ENCODE peak calls at places on chromosomes 12 and 14, in seven cellular contexts. D is HFF-Myc, W is KBM-7, F is stomach, P is nephron progenitor cell, N is GM18507, A is T follicular helper cell. K is an unnamed sample.

GRCh38 chr12:70692681-70693288 is 55.6 kb upstream of the PTPRB start:
- DNase-seq in F (no peak), D (no peak), W (no peak), P (no peak), A (no peak), N (no peak), K (no peak)

GRCh38 chr12:47773858-47774580 is 981 bp downstream of the SLC48A1 start:
- DNase-seq in F (no peak), N (no peak), D (no peak), W (no peak), A (no peak), P (no peak), K (no peak)

GRCh38 chr14:92586001-92586947 is 72.7 kb downstream of the RIN3 start:
- DNase-seq in A (no peak), N (no peak), W (peak; percentile 77), P (no peak), D (peak; percentile 86), F (no peak), K (no peak)

GRCh38 chr12:110765144-110765543 is 22.5 kb upstream of the PPP1CC start:
- DNase-seq in P (no peak), N (no peak), W (no peak), D (no peak), F (no peak), A (no peak), K (no peak)

GRCh38 chr12:107318804-107319535 is 225.6 kb upstream of the CRY1 start:
- DNase-seq in F (no peak), P (peak; percentile 52), W (peak; percentile 44), N (no peak), D (no peak), A (no peak), K (no peak)

GRCh38 chr12:123705935-123706334 is 6.2 kb upstream of the ATP6V0A2 start:
- DNase-seq in A (no peak), W (peak; percentile 24), N (no peak), F (no peak), D (no peak), P (no peak), K (no peak)

GRCh38 chr14:97976861-97977260 is 1179.7 kb downstream of the VRK1 start:
- DNase-seq in N (no peak), F (no peak), A (no peak), W (no peak), D (no peak), P (no peak), K (no peak)

GRCh38 chr12:80168936-80169335 is 69.6 kb downstream of the OTOGL start:
- DNase-seq in D (no peak), P (no peak), A (no peak), W (no peak), F (no peak), N (no peak), K (no peak)

GRCh38 chr14:26204954-26205479 is 392.8 kb downstream of the NOVA1 start:
- DNase-seq in F (peak; percentile 25), A (no peak), P (peak; percentile 65), D (no peak), N (no peak), W (no peak), K (no peak)

GRCh38 chr12:92075425-92075891 is 70.2 kb downstream of the BTG1 start:
- DNase-seq in W (no peak), D (no peak), F (no peak), N (no peak), P (no peak), A (no peak), K (no peak)

GRCh38 chr12:64273527-64274403 is 51.7 kb upstream of the KICS2 start:
- DNase-seq in N (no peak), F (no peak), W (peak; percentile 60), A (no peak), P (peak; percentile 22), D (no peak), K (no peak)

GRCh38 chr14:94907626-94908261 is 137.8 kb upstream of the GSC start:
- DNase-seq in F (no peak), A (no peak), W (no peak), N (no peak), P (no peak), D (no peak), K (no peak)

GRCh38 chr12:114799574-114800487 is 115.9 kb upstream of the TBX3 start:
- DNase-seq in F (peak; percentile 92), W (no peak), D (no peak), P (peak; percentile 58), N (no peak), A (no peak), K (no peak)

GRCh38 chr14:101933209-101933608 is 31.2 kb upstream of the DYNC1H1 start:
- DNase-seq in A (no peak), P (no peak), D (no peak), W (no peak), N (no peak), F (no peak), K (no peak)

GRCh38 chr12:16347391-16348298 is at the start of gene MGST1:
- DNase-seq in W (peak; percentile 89), A (no peak), D (no peak), N (no peak), P (peak; percentile 77), F (peak; percentile 79), K (peak; percentile 2)

GRCh38 chr14:79543348-79543747 is 668.0 kb downstream of the DIO2 start:
- DNase-seq in A (no peak), D (no peak), F (no peak), P (no peak), N (no peak), W (no peak), K (no peak)

GRCh38 chr14:28671425-28671824 is 95.2 kb upstream of the FOXG1 start:
- DNase-seq in W (no peak), N (no peak), F (no peak), A (no peak), P (no peak), D (no peak), K (no peak)

GRCh38 chr14:52015411-52016030 is 26.2 kb downstream of the RTRAF start:
- DNase-seq in W (no peak), N (no peak), P (peak; percentile 17), F (peak; percentile 68), A (no peak), D (no peak), K (no peak)

GRCh38 chr14:103739793-103740501 is 24.3 kb downstream of the ZFYVE21 start:
- DNase-seq in P (no peak), W (no peak), A (no peak), F (no peak), D (no peak), N (no peak), K (no peak)

GRCh38 chr12:22529281-22530060 is 14.9 kb downstream of the C2CD5 start:
- DNase-seq in D (peak; percentile 26), N (no peak), P (no peak), A (no peak), F (no peak), W (peak; percentile 44), K (no peak)

GRCh38 chr12:3633396-3633795 is 119.5 kb downstream of the CRACR2A start:
- DNase-seq in P (no peak), W (no peak), N (no peak), F (no peak), D (no peak), A (no peak), K (no peak)

GRCh38 chr12:76876696-76877229 is 2.1 kb downstream of the CSRP2 start:
- DNase-seq in F (no peak), N (no peak), D (no peak), A (no peak), W (no peak), P (no peak), K (no peak)

GRCh38 chr14:96255501-96256366 is at the start of gene BDKRB1:
- DNase-seq in P (no peak), A (no peak), W (no peak), D (no peak), N (no peak), F (no peak), K (no peak)

GRCh38 chr12:55760663-55761062 is 17.7 kb downstream of the GDF11 start:
- DNase-seq in P (no peak), W (no peak), F (no peak), N (no peak), A (no peak), D (no peak), K (no peak)

GRCh38 chr12:20142956-20143355 is 225.4 kb upstream of the PDE3A start:
- DNase-seq in P (no peak), F (no peak), N (no peak), A (no peak), W (no peak), D (no peak), K (no peak)

GRCh38 chr12:52350021-52350620 is 17.2 kb downstream of the KRT85 start:
- DNase-seq in N (no peak), P (no peak), A (no peak), D (no peak), W (no peak), F (peak; percentile 14), K (no peak)

GRCh38 chr12:70074510-70074909 is 168.7 kb upstream of the CNOT2 start:
- DNase-seq in N (no peak), W (no peak), A (no peak), F (no peak), D (no peak), P (no peak), K (no peak)

GRCh38 chr12:6280053-6280469 is 30.4 kb upstream of the PLEKHG6 start:
- DNase-seq in N (no peak), D (peak; percentile 88), F (peak; percentile 67), P (no peak), W (no peak), A (no peak), K (no peak)

GRCh38 chr12:6224550-6224949 is 24.4 kb downstream of the CD9 start:
- DNase-seq in A (no peak), P (no peak), F (no peak), W (no peak), N (no peak), D (no peak), K (no peak)

GRCh38 chr14:75306917-75307699 is 28.5 kb downstream of the FOS start:
- DNase-seq in F (no peak), W (peak; percentile 64), P (no peak), N (no peak), A (no peak), D (no peak), K (no peak)

GRCh38 chr12:112877006-112877405 is 29.8 kb upstream of the OAS1 start:
- DNase-seq in A (no peak), D (no peak), N (no peak), W (no peak), F (no peak), P (no peak), K (no peak)